ENCODE peak calls at places on chromosomes 1 and 21, in five cellular contexts. H is neuronal stem cell, Y is IMR-90, Q is H9, Z is H1. E is an unnamed sample.

GRCh38 chr1:94926365-94926914 is 470 bp downstream of the CNN3 start:
- DNase-seq in Y (peak; percentile 53), H (peak; percentile 51), Q (peak; percentile 58), Z (peak; percentile 79), E (peak; percentile 73)

GRCh38 chr21:42163511-42163863 is 55.5 kb upstream of the ABCG1 start:
- DNase-seq in Y (no peak), H (no peak), Z (no peak), Q (no peak), E (no peak)

GRCh38 chr1:32336963-32337675 is 1.1 kb upstream of the MARCKSL1 start:
- DNase-seq in Y (peak; percentile 47), Z (no peak), H (no peak), Q (no peak), E (no peak)

GRCh38 chr1:87953732-87954344 is 625.2 kb downstream of the LMO4 start:
- DNase-seq in Q (peak; percentile 66), Y (peak; percentile 79), Z (peak; percentile 66), H (peak; percentile 52), E (peak; percentile 81)

GRCh38 chr1:156483397-156483796 is 17.2 kb downstream of the MEF2D start:
- DNase-seq in Z (no peak), H (no peak), Q (no peak), Y (no peak), E (no peak)

GRCh38 chr21:41975391-41976272 is 21.8 kb upstream of the C2CD2 start:
- DNase-seq in Y (no peak), H (no peak), Q (no peak), Z (peak; percentile 59), E (peak; percentile 16)

GRCh38 chr1:161817155-161817730 is 51.1 kb downstream of the ATF6 start:
- DNase-seq in H (no peak), Y (no peak), Z (no peak), Q (no peak), E (no peak)

GRCh38 chr1:26336477-26337205 is 17.3 kb downstream of the CRYBG2 start:
- DNase-seq in H (peak; percentile 72), Y (no peak), Q (peak; percentile 95), Z (peak; percentile 97), E (peak; percentile 91)

GRCh38 chr1:22837332-22837731 is 126.7 kb downstream of the EPHB2 start:
- DNase-seq in Q (no peak), Y (no peak), H (no peak), Z (no peak), E (no peak)

GRCh38 chr1:247829651-247830050 is 5.7 kb upstream of the OR14A16 start:
- DNase-seq in H (no peak), Q (no peak), Y (no peak), Z (no peak), E (no peak)

GRCh38 chr21:43590220-43590619 is 69.1 kb downstream of the HSF2BP start:
- DNase-seq in Z (no peak), Q (no peak), H (no peak), Y (no peak), E (no peak)

GRCh38 chr1:208157769-208158168 is 86.4 kb downstream of the PLXNA2 start:
- DNase-seq in Q (no peak), Z (no peak), Y (no peak), H (no peak), E (no peak)

GRCh38 chr1:90508376-90509167 is 208.5 kb downstream of the BARHL2 start:
- DNase-seq in Y (no peak), Q (no peak), Z (no peak), H (no peak), E (no peak)

GRCh38 chr1:19040010-19040680 is 83.7 kb upstream of the IFFO2 start:
- DNase-seq in Z (no peak), Y (no peak), H (no peak), Q (no peak), E (no peak)

GRCh38 chr1:224333309-224333926 is 3.4 kb upstream of the NVL start:
- DNase-seq in Y (peak; percentile 64), Q (no peak), H (no peak), Z (no peak), E (peak; percentile 60)

GRCh38 chr1:61139324-61140055 is 57.1 kb downstream of the NFIA start:
- DNase-seq in Z (no peak), Q (no peak), Y (peak; percentile 20), H (no peak), E (no peak)

GRCh38 chr1:209421186-209421585 is 162.3 kb upstream of the CAMK1G start:
- DNase-seq in Z (no peak), H (no peak), Y (no peak), Q (no peak), E (no peak)

GRCh38 chr1:156551866-156552265 is 20.5 kb downstream of the IQGAP3 start:
- DNase-seq in Z (no peak), Q (no peak), H (no peak), Y (peak; percentile 19), E (no peak)

GRCh38 chr1:178939328-178939727 is 68.5 kb upstream of the ANGPTL1 start:
- DNase-seq in H (no peak), Y (no peak), Z (peak; percentile 37), Q (no peak), E (no peak)

GRCh38 chr1:67717876-67718275 is 32.9 kb downstream of the GADD45A start:
- DNase-seq in Z (no peak), Y (peak; percentile 74), Q (no peak), H (no peak), E (no peak)

GRCh38 chr1:174841747-174842146 is 158.0 kb upstream of the CACYBP start:
- DNase-seq in Q (no peak), Y (no peak), Z (no peak), H (no peak), E (no peak)

GRCh38 chr1:65104854-65105540 is 43.0 kb upstream of the AK4 start:
- DNase-seq in Q (no peak), Y (no peak), Z (no peak), H (no peak), E (no peak)

GRCh38 chr1:56533197-56533596 is 46.2 kb downstream of the PLPP3 start:
- DNase-seq in Z (no peak), H (no peak), Y (no peak), Q (no peak), E (no peak)

GRCh38 chr21:33522950-33523349 is 19.0 kb downstream of the GART start:
- DNase-seq in Y (no peak), H (no peak), Q (no peak), Z (no peak), E (no peak)

GRCh38 chr1:152460529-152460899 is 46.5 kb upstream of the CRNN start:
- DNase-seq in Y (no peak), Z (no peak), Q (no peak), H (no peak), E (no peak)
- H3K4ac ChIP-seq in Y (no peak overlapping the region), Z (no peak overlapping the region), Q (no peak overlapping the region), H (no peak overlapping the region), E (no peak overlapping the region)

DNA sequence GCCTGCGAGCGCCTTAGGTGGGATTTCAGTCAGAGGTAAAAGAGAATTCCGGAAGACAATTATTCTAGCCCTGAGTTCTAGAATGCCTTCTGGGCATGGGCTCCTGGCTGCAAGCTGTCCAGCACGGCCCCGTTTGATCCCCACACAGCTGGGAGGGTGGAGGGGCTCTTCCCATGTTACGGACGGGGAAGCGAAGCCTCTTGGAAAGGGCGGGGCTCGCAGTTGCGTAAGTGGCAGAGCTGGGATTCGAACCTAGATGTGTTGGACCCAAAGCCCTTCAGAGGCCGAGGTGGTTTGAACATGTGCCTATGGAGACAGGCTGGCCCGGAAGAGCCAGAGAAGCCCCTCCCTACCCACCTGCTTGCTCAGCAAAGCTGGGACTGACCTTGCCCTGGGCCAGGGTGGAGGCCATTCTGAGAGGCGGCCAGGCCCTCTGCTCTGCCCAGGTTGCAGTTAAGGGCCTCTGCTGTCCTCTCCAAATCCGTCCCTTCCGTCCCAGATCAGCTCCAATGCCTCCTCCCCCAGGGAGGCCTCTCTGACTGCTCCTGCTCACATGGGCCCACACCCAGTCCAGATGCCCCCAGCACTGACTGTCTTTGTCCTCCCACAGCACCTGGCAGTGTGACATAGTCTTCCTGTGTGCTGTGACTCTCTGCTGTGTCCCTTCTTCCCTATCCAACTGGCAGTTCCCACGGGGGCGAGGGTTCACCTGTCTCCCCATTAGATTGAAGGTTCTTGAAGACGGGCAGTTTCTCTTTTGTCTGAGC is 1.1 kb upstream of the HSPB7 start:
- DNase-seq in Y (no peak), Z (no peak), Q (no peak), H (no peak), E (no peak)
- H3K23ac ChIP-seq in Y (peak overlapping the region; percentile 25), Z (no peak overlapping the region), Q (no peak overlapping the region), H (peak overlapping the region; percentile 35), E (no peak overlapping the region)

GRCh38 chr1:54398963-54399528 is 7.1 kb downstream of the SSBP3 start:
- DNase-seq in Q (no peak), Y (no peak), Z (no peak), H (no peak), E (no peak)

GRCh38 chr1:54397980-54398379 is 8.2 kb downstream of the SSBP3 start:
- DNase-seq in H (no peak), Y (no peak), Z (no peak), Q (no peak), E (no peak)

GRCh38 chr1:54396280-54396903 is 9.8 kb downstream of the SSBP3 start:
- DNase-seq in Z (no peak), Q (no peak), Y (no peak), H (no peak), E (no peak)

GRCh38 chr1:54395535-54395934 is 10.7 kb downstream of the SSBP3 start:
- DNase-seq in Q (no peak), Z (no peak), Y (no peak), H (no peak), E (no peak)

GRCh38 chr1:54397090-54397591 is 9.1 kb downstream of the SSBP3 start:
- DNase-seq in Z (no peak), Q (no peak), Y (no peak), H (no peak), E (no peak)
- H3K4ac ChIP-seq in Z (peak overlapping the region; percentile 24), Q (no peak overlapping the region), Y (no peak overlapping the region), H (no peak overlapping the region), E (no peak overlapping the region)

GRCh38 chr1:20787775-20788488 is 825 bp upstream of the HP1BP3 start:
- DNase-seq in Q (no peak), Y (peak; percentile 70), H (no peak), Z (no peak), E (peak; percentile 79)

GRCh38 chr1:20788489-20788795 is 1.3 kb upstream of the HP1BP3 start:
- DNase-seq in H (no peak), Y (no peak), Q (no peak), Z (no peak), E (no peak)

GRCh38 chr1:20787100-20787774 is at the start of gene HP1BP3:
- DNase-seq in Q (peak; percentile 65), H (peak; percentile 62), Y (peak; percentile 62), Z (peak; percentile 62), E (peak; percentile 84)

GRCh38 chr1:20785907-20786309 is 1.2 kb downstream of the HP1BP3 start:
- DNase-seq in Z (no peak), Q (no peak), Y (no peak), H (no peak), E (no peak)

DNA sequence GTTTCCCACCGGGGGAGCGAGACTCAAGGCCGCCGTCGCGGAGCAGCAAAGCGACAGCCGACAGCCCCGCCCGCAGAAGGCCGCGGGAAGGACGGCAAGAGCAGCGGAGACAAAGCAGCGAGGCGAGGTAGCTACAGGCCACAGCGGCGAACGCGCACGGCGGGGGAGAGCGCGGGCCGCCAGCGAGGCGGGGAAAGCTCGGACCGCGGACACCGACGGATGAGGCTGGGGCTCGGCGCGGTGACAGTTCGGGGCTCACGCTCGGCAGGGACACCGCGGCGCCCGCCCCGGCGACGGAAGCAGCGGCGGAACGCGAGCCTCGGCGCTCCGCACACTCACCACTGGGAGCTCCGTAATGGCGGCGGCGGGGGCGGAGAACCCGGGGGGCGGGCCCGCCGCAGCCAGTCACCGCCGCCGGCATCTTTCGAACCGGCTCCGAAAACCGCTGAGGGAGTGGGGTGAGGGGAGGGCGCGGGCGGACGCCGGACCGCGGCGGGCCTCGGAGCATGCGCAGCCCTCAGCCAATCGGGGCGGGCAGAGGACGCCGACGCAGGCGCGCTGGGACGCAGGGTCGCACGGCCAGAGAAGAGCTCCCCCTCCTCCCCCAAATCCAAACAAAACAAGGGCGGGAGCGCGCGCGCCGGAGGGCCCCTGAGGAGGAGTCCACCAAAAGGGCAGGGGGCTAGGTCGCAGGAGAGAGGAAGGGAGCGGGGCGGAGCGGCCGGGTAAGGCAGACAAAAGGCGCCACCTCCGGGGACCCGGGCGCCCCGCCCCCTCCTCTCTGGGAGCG is 602 bp downstream of the HP1BP3 start:
- DNase-seq in Z (peak; percentile 96), Y (peak; percentile 92), H (peak; percentile 98), Q (peak; percentile 97), E (peak; percentile 99)
- H3K23ac ChIP-seq in Z (no peak overlapping the region), Y (peak overlapping the region; percentile 94), H (peak overlapping the region; percentile 100), Q (no peak overlapping the region), E (peak overlapping the region; percentile 80)